ENCODE peak calls at places on chromosomes 4 and X, in eight cellular contexts. One of them, this sample, is unnamed.
A peak's percentile ranks its signal among the peaks of the same experiment; 100 is the strongest.

GRCh38 chr4:155566241-155566823 is 100.3 kb upstream of the GUCY1A1 start:
- DNase-seq in choroid plexus epithelial cell: no peak
- DNase-seq in cardiac muscle cell: no peak
- DNase-seq in HL-60: no peak
- DNase-seq in CD8-positive, alpha-beta memory T cell: no peak
- DNase-seq in tibial artery: no peak
- DNase-seq in breast epithelium: no peak
- DNase-seq in mucosa of descending colon: no peak
- DNase-seq in this sample: no peak

GRCh38 chr4:151743128-151743854 is 17.5 kb downstream of the GATB start:
- DNase-seq in choroid plexus epithelial cell: peak; percentile 23
- DNase-seq in cardiac muscle cell: no peak
- DNase-seq in HL-60: no peak
- DNase-seq in CD8-positive, alpha-beta memory T cell: no peak
- DNase-seq in tibial artery: no peak
- DNase-seq in breast epithelium: no peak
- DNase-seq in mucosa of descending colon: no peak
- DNase-seq in this sample: no peak

GRCh38 chr4:155367608-155368007 is 9.2 kb downstream of the MAP9 start:
- DNase-seq in choroid plexus epithelial cell: no peak
- DNase-seq in cardiac muscle cell: no peak
- DNase-seq in HL-60: no peak
- DNase-seq in CD8-positive, alpha-beta memory T cell: no peak
- DNase-seq in tibial artery: no peak
- DNase-seq in breast epithelium: no peak
- DNase-seq in mucosa of descending colon: no peak
- DNase-seq in this sample: no peak

GRCh38 chr4:112966701-112967100 is 82.8 kb upstream of the ANK2 start:
- DNase-seq in choroid plexus epithelial cell: no peak
- DNase-seq in cardiac muscle cell: no peak
- DNase-seq in HL-60: no peak
- DNase-seq in CD8-positive, alpha-beta memory T cell: no peak
- DNase-seq in tibial artery: no peak
- DNase-seq in breast epithelium: no peak
- DNase-seq in mucosa of descending colon: no peak
- DNase-seq in this sample: no peak

GRCh38 chr4:141807501-141807900 is 171.1 kb downstream of the IL15 start:
- DNase-seq in choroid plexus epithelial cell: no peak
- DNase-seq in cardiac muscle cell: no peak
- DNase-seq in HL-60: no peak
- DNase-seq in CD8-positive, alpha-beta memory T cell: no peak
- DNase-seq in tibial artery: no peak
- DNase-seq in breast epithelium: no peak
- DNase-seq in mucosa of descending colon: no peak
- DNase-seq in this sample: no peak

GRCh38 chr4:26763063-26763462 is 97.6 kb upstream of the STIM2 start:
- DNase-seq in choroid plexus epithelial cell: no peak
- DNase-seq in cardiac muscle cell: no peak
- DNase-seq in HL-60: peak; percentile 25
- DNase-seq in CD8-positive, alpha-beta memory T cell: no peak
- DNase-seq in tibial artery: no peak
- DNase-seq in breast epithelium: no peak
- DNase-seq in mucosa of descending colon: no peak
- DNase-seq in this sample: no peak

GRCh38 chrX:119758682-119759332 is 419 bp downstream of the SOWAHD start:
- DNase-seq in choroid plexus epithelial cell: no peak
- DNase-seq in cardiac muscle cell: peak; percentile 22
- DNase-seq in HL-60: no peak
- DNase-seq in CD8-positive, alpha-beta memory T cell: peak; percentile 32
- DNase-seq in tibial artery: no peak
- DNase-seq in breast epithelium: no peak
- DNase-seq in mucosa of descending colon: peak; percentile 53
- DNase-seq in this sample: peak; percentile 90

GRCh38 chrX:72016881-72017783 is 106.5 kb downstream of the NHSL2 start:
- DNase-seq in choroid plexus epithelial cell: no peak
- DNase-seq in cardiac muscle cell: no peak
- DNase-seq in HL-60: no peak
- DNase-seq in CD8-positive, alpha-beta memory T cell: no peak
- DNase-seq in tibial artery: no peak
- DNase-seq in breast epithelium: no peak
- DNase-seq in mucosa of descending colon: no peak
- DNase-seq in this sample: no peak

GRCh38 chr4:145218251-145218650 is 37.9 kb upstream of the OTUD4 start:
- DNase-seq in choroid plexus epithelial cell: no peak
- DNase-seq in cardiac muscle cell: no peak
- DNase-seq in HL-60: no peak
- DNase-seq in CD8-positive, alpha-beta memory T cell: no peak
- DNase-seq in tibial artery: no peak
- DNase-seq in breast epithelium: no peak
- DNase-seq in mucosa of descending colon: no peak
- DNase-seq in this sample: no peak

GRCh38 chr4:168151313-168151712 is 59.0 kb downstream of the ANXA10 start:
- DNase-seq in choroid plexus epithelial cell: no peak
- DNase-seq in cardiac muscle cell: no peak
- DNase-seq in HL-60: no peak
- DNase-seq in CD8-positive, alpha-beta memory T cell: no peak
- DNase-seq in tibial artery: no peak
- DNase-seq in breast epithelium: no peak
- DNase-seq in mucosa of descending colon: no peak
- DNase-seq in this sample: no peak

GRCh38 chr4:130896920-130897319 is 1801.0 kb downstream of the C4orf33 start:
- DNase-seq in choroid plexus epithelial cell: no peak
- DNase-seq in cardiac muscle cell: no peak
- DNase-seq in HL-60: no peak
- DNase-seq in CD8-positive, alpha-beta memory T cell: no peak
- DNase-seq in tibial artery: no peak
- DNase-seq in breast epithelium: no peak
- DNase-seq in mucosa of descending colon: no peak
- DNase-seq in this sample: no peak

GRCh38 chr4:149102765-149103164 is 660.6 kb upstream of the NR3C2 start:
- DNase-seq in choroid plexus epithelial cell: peak; percentile 35
- DNase-seq in cardiac muscle cell: no peak
- DNase-seq in HL-60: no peak
- DNase-seq in CD8-positive, alpha-beta memory T cell: no peak
- DNase-seq in tibial artery: no peak
- DNase-seq in breast epithelium: no peak
- DNase-seq in mucosa of descending colon: no peak
- DNase-seq in this sample: no peak

GRCh38 chrX:25721564-25721963 is 416.6 kb upstream of the MAGEB18 start:
- DNase-seq in choroid plexus epithelial cell: peak; percentile 31
- DNase-seq in cardiac muscle cell: peak; percentile 42
- DNase-seq in HL-60: no peak
- DNase-seq in CD8-positive, alpha-beta memory T cell: no peak
- DNase-seq in tibial artery: no peak
- DNase-seq in breast epithelium: no peak
- DNase-seq in mucosa of descending colon: no peak
- DNase-seq in this sample: no peak

GRCh38 chr4:48470570-48470969 is 12.6 kb upstream of the SLC10A4 start:
- DNase-seq in choroid plexus epithelial cell: no peak
- DNase-seq in cardiac muscle cell: no peak
- DNase-seq in HL-60: no peak
- DNase-seq in CD8-positive, alpha-beta memory T cell: no peak
- DNase-seq in tibial artery: no peak
- DNase-seq in breast epithelium: no peak
- DNase-seq in mucosa of descending colon: no peak
- DNase-seq in this sample: no peak

GRCh38 chrX:30906726-30907125 is 17.7 kb upstream of the TAB3 start:
- DNase-seq in choroid plexus epithelial cell: peak; percentile 30
- DNase-seq in cardiac muscle cell: no peak
- DNase-seq in HL-60: no peak
- DNase-seq in CD8-positive, alpha-beta memory T cell: no peak
- DNase-seq in tibial artery: no peak
- DNase-seq in breast epithelium: no peak
- DNase-seq in mucosa of descending colon: no peak
- DNase-seq in this sample: no peak

GRCh38 chr4:185811509-185812364 is at the start of gene SORBS2:
- DNase-seq in choroid plexus epithelial cell: peak; percentile 65
- DNase-seq in cardiac muscle cell: peak; percentile 83
- DNase-seq in HL-60: no peak
- DNase-seq in CD8-positive, alpha-beta memory T cell: no peak
- DNase-seq in tibial artery: no peak
- DNase-seq in breast epithelium: peak; percentile 48
- DNase-seq in mucosa of descending colon: peak; percentile 77
- DNase-seq in this sample: peak; percentile 85

GRCh38 chr4:185813133-185813532 is 1.1 kb upstream of the SORBS2 start:
- DNase-seq in choroid plexus epithelial cell: no peak
- DNase-seq in cardiac muscle cell: no peak
- DNase-seq in HL-60: no peak
- DNase-seq in CD8-positive, alpha-beta memory T cell: no peak
- DNase-seq in tibial artery: no peak
- DNase-seq in breast epithelium: no peak
- DNase-seq in mucosa of descending colon: no peak
- DNase-seq in this sample: no peak

GRCh38 chr4:185809517-185810071 is 2.4 kb downstream of the SORBS2 start:
- DNase-seq in choroid plexus epithelial cell: no peak
- DNase-seq in cardiac muscle cell: no peak
- DNase-seq in HL-60: no peak
- DNase-seq in CD8-positive, alpha-beta memory T cell: no peak
- DNase-seq in tibial artery: no peak
- DNase-seq in breast epithelium: no peak
- DNase-seq in mucosa of descending colon: no peak
- DNase-seq in this sample: no peak

GRCh38 chr4:185805979-185806378 is 6.0 kb downstream of the SORBS2 start:
- DNase-seq in choroid plexus epithelial cell: no peak
- DNase-seq in cardiac muscle cell: no peak
- DNase-seq in HL-60: no peak
- DNase-seq in CD8-positive, alpha-beta memory T cell: no peak
- DNase-seq in tibial artery: no peak
- DNase-seq in breast epithelium: no peak
- DNase-seq in mucosa of descending colon: no peak
- DNase-seq in this sample: no peak

DNA sequence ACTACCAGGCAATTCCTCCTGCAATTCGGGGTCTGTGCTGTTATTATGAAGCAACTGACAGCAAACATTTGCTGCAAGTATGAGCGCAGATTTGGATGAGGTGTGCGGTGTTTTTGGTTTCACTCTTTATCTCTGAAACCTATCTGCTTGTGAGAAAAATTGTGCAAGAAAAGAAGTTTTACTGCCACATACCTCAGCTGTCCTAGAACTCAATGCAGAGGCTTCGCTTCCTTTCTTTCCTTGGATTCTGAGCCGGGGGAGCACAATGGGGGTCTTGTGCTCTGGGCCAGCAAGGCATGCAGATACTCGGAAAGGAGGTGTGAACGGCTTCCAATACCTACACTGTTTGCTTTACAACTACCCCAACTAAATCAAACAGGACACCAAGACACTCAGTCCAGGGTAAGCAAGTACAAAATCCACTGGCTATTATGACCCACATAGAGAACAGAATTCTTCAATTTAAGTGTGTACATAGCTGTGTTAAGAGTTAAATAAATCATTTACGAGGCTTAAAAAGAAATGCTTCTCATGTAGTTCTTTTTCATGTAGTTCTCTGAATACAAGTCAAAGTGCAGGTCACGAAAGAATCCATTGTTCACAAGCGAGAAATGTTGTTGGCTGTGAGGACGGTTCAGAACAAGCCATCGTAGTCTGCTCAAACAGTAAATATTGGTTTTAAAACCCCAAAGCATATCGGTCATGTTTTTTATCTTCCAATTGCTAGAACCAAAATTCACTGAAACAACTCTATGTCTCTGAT is 1.1 kb downstream of the SORBS2 start:
- DNase-seq in choroid plexus epithelial cell: no peak
- DNase-seq in cardiac muscle cell: no peak
- DNase-seq in HL-60: no peak
- DNase-seq in CD8-positive, alpha-beta memory T cell: no peak
- DNase-seq in tibial artery: no peak
- DNase-seq in breast epithelium: no peak
- DNase-seq in mucosa of descending colon: peak; percentile 22
- DNase-seq in this sample: no peak
- H3K4me3 ChIP-seq in choroid plexus epithelial cell: peak overlapping the region; percentile 26
- H3K4me3 ChIP-seq in cardiac muscle cell: peak overlapping the region; percentile 55
- H3K4me3 ChIP-seq in HL-60: no peak overlapping the region
- H3K4me3 ChIP-seq in CD8-positive, alpha-beta memory T cell: no peak overlapping the region
- H3K4me3 ChIP-seq in tibial artery: peak overlapping the region; percentile 57
- H3K4me3 ChIP-seq in breast epithelium: peak overlapping the region; percentile 10
- H3K4me3 ChIP-seq in mucosa of descending colon: no peak overlapping the region
- H3K4me3 ChIP-seq in this sample: peak overlapping the region; percentile 26

GRCh38 chr4:46975841-46976551 is 17.4 kb downstream of the GABRA4 start:
- DNase-seq in choroid plexus epithelial cell: peak; percentile 39
- DNase-seq in cardiac muscle cell: no peak
- DNase-seq in HL-60: peak; percentile 20
- DNase-seq in CD8-positive, alpha-beta memory T cell: no peak
- DNase-seq in tibial artery: no peak
- DNase-seq in breast epithelium: no peak
- DNase-seq in mucosa of descending colon: no peak
- DNase-seq in this sample: no peak
- H3K4me3 ChIP-seq in choroid plexus epithelial cell: no peak overlapping the region
- H3K4me3 ChIP-seq in cardiac muscle cell: no peak overlapping the region
- H3K4me3 ChIP-seq in HL-60: no peak overlapping the region
- H3K4me3 ChIP-seq in CD8-positive, alpha-beta memory T cell: no peak overlapping the region
- H3K4me3 ChIP-seq in tibial artery: no peak overlapping the region
- H3K4me3 ChIP-seq in breast epithelium: no peak overlapping the region
- H3K4me3 ChIP-seq in mucosa of descending colon: no peak overlapping the region
- H3K4me3 ChIP-seq in this sample: no peak overlapping the region

GRCh38 chr4:40149960-40150385 is 46.9 kb upstream of the RHOH start:
- DNase-seq in choroid plexus epithelial cell: peak; percentile 85
- DNase-seq in cardiac muscle cell: peak; percentile 57
- DNase-seq in HL-60: peak; percentile 84
- DNase-seq in CD8-positive, alpha-beta memory T cell: peak; percentile 70
- DNase-seq in tibial artery: peak; percentile 67
- DNase-seq in breast epithelium: peak; percentile 68
- DNase-seq in mucosa of descending colon: peak; percentile 82
- DNase-seq in this sample: no peak

GRCh38 chr4:40152642-40153041 is 44.2 kb upstream of the RHOH start:
- DNase-seq in choroid plexus epithelial cell: no peak
- DNase-seq in cardiac muscle cell: no peak
- DNase-seq in HL-60: no peak
- DNase-seq in CD8-positive, alpha-beta memory T cell: peak; percentile 6
- DNase-seq in tibial artery: no peak
- DNase-seq in breast epithelium: no peak
- DNase-seq in mucosa of descending colon: no peak
- DNase-seq in this sample: no peak

DNA sequence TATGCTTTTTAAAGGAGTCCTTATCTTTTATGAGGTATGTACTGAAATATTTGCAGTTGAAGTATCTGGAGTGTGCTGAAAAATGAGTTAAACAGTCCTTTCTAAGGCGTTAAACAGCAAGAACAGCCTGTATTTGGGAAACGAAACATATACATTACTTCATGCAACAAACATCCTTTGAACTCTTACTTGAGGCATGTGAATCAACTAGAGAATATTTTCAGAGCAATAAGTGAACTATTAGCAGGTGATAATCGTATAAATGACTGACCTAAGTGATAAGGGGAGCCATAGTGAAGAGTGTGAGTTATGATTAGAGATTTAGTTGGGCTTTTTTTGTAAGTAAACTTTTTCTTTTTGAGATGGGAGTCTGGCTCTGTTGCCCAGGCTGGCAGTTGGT is 45.9 kb upstream of the RHOH start:
- DNase-seq in choroid plexus epithelial cell: no peak
- DNase-seq in cardiac muscle cell: no peak
- DNase-seq in HL-60: no peak
- DNase-seq in CD8-positive, alpha-beta memory T cell: no peak
- DNase-seq in tibial artery: no peak
- DNase-seq in breast epithelium: no peak
- DNase-seq in mucosa of descending colon: no peak
- DNase-seq in this sample: no peak
- H3K4me3 ChIP-seq in choroid plexus epithelial cell: no peak overlapping the region
- H3K4me3 ChIP-seq in cardiac muscle cell: no peak overlapping the region
- H3K4me3 ChIP-seq in HL-60: no peak overlapping the region
- H3K4me3 ChIP-seq in CD8-positive, alpha-beta memory T cell: no peak overlapping the region
- H3K4me3 ChIP-seq in tibial artery: no peak overlapping the region
- H3K4me3 ChIP-seq in breast epithelium: no peak overlapping the region
- H3K4me3 ChIP-seq in mucosa of descending colon: no peak overlapping the region
- H3K4me3 ChIP-seq in this sample: no peak overlapping the region

GRCh38 chr4:88275516-88275915 is 8.8 kb downstream of the PPM1K start:
- DNase-seq in choroid plexus epithelial cell: peak; percentile 25
- DNase-seq in cardiac muscle cell: no peak
- DNase-seq in HL-60: peak; percentile 26
- DNase-seq in CD8-positive, alpha-beta memory T cell: no peak
- DNase-seq in tibial artery: no peak
- DNase-seq in breast epithelium: no peak
- DNase-seq in mucosa of descending colon: peak; percentile 27
- DNase-seq in this sample: no peak
- H3K4me3 ChIP-seq in choroid plexus epithelial cell: no peak overlapping the region
- H3K4me3 ChIP-seq in cardiac muscle cell: no peak overlapping the region
- H3K4me3 ChIP-seq in HL-60: no peak overlapping the region
- H3K4me3 ChIP-seq in CD8-positive, alpha-beta memory T cell: no peak overlapping the region
- H3K4me3 ChIP-seq in tibial artery: no peak overlapping the region
- H3K4me3 ChIP-seq in breast epithelium: no peak overlapping the region
- H3K4me3 ChIP-seq in mucosa of descending colon: no peak overlapping the region
- H3K4me3 ChIP-seq in this sample: no peak overlapping the region